ENCODE peak calls at places on chromosomes 5 and 9, in six cellular contexts. One of them, this sample, is unnamed.

GRCh38 chr5:179273074-179273435 is 72.2 kb downstream of the ADAMTS2 start:
- DNase-seq in skeletal muscle cell: no peak
- DNase-seq in A172: no peak
- DNase-seq in GM19239: no peak
- DNase-seq in NCI-H1930: no peak
- DNase-seq in hypothalamus: no peak
- DNase-seq in this sample: no peak

GRCh38 chr9:115349542-115349941 is 231.6 kb upstream of the TNC start:
- DNase-seq in GM19239: no peak
- DNase-seq in NCI-H1930: no peak
- DNase-seq in A172: no peak
- DNase-seq in hypothalamus: no peak
- DNase-seq in skeletal muscle cell: no peak
- DNase-seq in this sample: no peak

GRCh38 chr5:39977231-39977630 is 552.5 kb upstream of the DAB2 start:
- DNase-seq in NCI-H1930: no peak
- DNase-seq in skeletal muscle cell: no peak
- DNase-seq in hypothalamus: no peak
- DNase-seq in GM19239: no peak
- DNase-seq in A172: peak; percentile 17
- DNase-seq in this sample: no peak

GRCh38 chr9:132879443-132880310 is 979 bp downstream of the SPACA9 start:
- DNase-seq in hypothalamus: no peak
- DNase-seq in GM19239: no peak
- DNase-seq in NCI-H1930: no peak
- DNase-seq in A172: no peak
- DNase-seq in skeletal muscle cell: no peak
- DNase-seq in this sample: no peak

GRCh38 chr9:113953541-113953940 is 77.4 kb downstream of the ZNF618 start:
- DNase-seq in GM19239: no peak
- DNase-seq in NCI-H1930: no peak
- DNase-seq in skeletal muscle cell: peak; percentile 31
- DNase-seq in A172: no peak
- DNase-seq in hypothalamus: no peak
- DNase-seq in this sample: no peak

GRCh38 chr5:133399247-133399891 is 213.0 kb downstream of the FSTL4 start:
- DNase-seq in A172: no peak
- DNase-seq in GM19239: no peak
- DNase-seq in hypothalamus: no peak
- DNase-seq in NCI-H1930: no peak
- DNase-seq in skeletal muscle cell: no peak
- DNase-seq in this sample: no peak

GRCh38 chr5:180380856-180381255 is 27.7 kb upstream of the GFPT2 start:
- DNase-seq in hypothalamus: no peak
- DNase-seq in NCI-H1930: no peak
- DNase-seq in A172: no peak
- DNase-seq in skeletal muscle cell: no peak
- DNase-seq in GM19239: no peak
- DNase-seq in this sample: no peak

GRCh38 chr5:181259974-181260719 is 796 bp downstream of the TRIM52 start:
- DNase-seq in A172: no peak
- DNase-seq in hypothalamus: no peak
- DNase-seq in skeletal muscle cell: no peak
- DNase-seq in GM19239: no peak
- DNase-seq in NCI-H1930: no peak
- DNase-seq in this sample: no peak

GRCh38 chr9:99368341-99369326 is 146.6 kb downstream of the SEC61B start:
- DNase-seq in hypothalamus: no peak
- DNase-seq in NCI-H1930: no peak
- DNase-seq in GM19239: peak; percentile 26
- DNase-seq in skeletal muscle cell: peak; percentile 55
- DNase-seq in A172: peak; percentile 23
- DNase-seq in this sample: no peak

GRCh38 chr5:134103397-134103796 is 11.1 kb upstream of the TCF7 start:
- DNase-seq in skeletal muscle cell: no peak
- DNase-seq in NCI-H1930: no peak
- DNase-seq in GM19239: no peak
- DNase-seq in hypothalamus: no peak
- DNase-seq in A172: no peak
- DNase-seq in this sample: no peak

GRCh38 chr9:135605238-135605781 is 34.0 kb downstream of the GLT6D1 start:
- DNase-seq in skeletal muscle cell: no peak
- DNase-seq in GM19239: no peak
- DNase-seq in hypothalamus: no peak
- DNase-seq in A172: no peak
- DNase-seq in NCI-H1930: no peak
- DNase-seq in this sample: no peak

GRCh38 chr5:149775785-149776184 is 45.7 kb downstream of the PPARGC1B start:
- DNase-seq in skeletal muscle cell: no peak
- DNase-seq in A172: no peak
- DNase-seq in GM19239: no peak
- DNase-seq in NCI-H1930: no peak
- DNase-seq in hypothalamus: no peak
- DNase-seq in this sample: no peak

GRCh38 chr9:80410106-80410505 is 838.3 kb downstream of the TLE4 start:
- DNase-seq in hypothalamus: no peak
- DNase-seq in A172: no peak
- DNase-seq in NCI-H1930: no peak
- DNase-seq in GM19239: no peak
- DNase-seq in skeletal muscle cell: peak; percentile 91
- DNase-seq in this sample: no peak

GRCh38 chr9:83281306-83282255 is 218.6 kb upstream of the RASEF start:
- DNase-seq in A172: peak; percentile 82
- DNase-seq in skeletal muscle cell: peak; percentile 45
- DNase-seq in hypothalamus: peak; percentile 10
- DNase-seq in NCI-H1930: no peak
- DNase-seq in GM19239: no peak
- DNase-seq in this sample: no peak

GRCh38 chr9:76441551-76442322 is 17.2 kb upstream of the GCNT1 start:
- DNase-seq in GM19239: no peak
- DNase-seq in hypothalamus: no peak
- DNase-seq in A172: peak; percentile 22
- DNase-seq in skeletal muscle cell: peak; percentile 48
- DNase-seq in NCI-H1930: no peak
- DNase-seq in this sample: no peak

GRCh38 chr9:35487066-35487465 is 2.8 kb upstream of the RUSC2 start:
- DNase-seq in GM19239: no peak
- DNase-seq in skeletal muscle cell: no peak
- DNase-seq in hypothalamus: no peak
- DNase-seq in A172: no peak
- DNase-seq in NCI-H1930: no peak
- DNase-seq in this sample: no peak

GRCh38 chr9:84669293-84670105 is at the start of gene NTRK2:
- DNase-seq in NCI-H1930: peak; percentile 23
- DNase-seq in GM19239: peak; percentile 16
- DNase-seq in hypothalamus: no peak
- DNase-seq in skeletal muscle cell: no peak
- DNase-seq in A172: no peak
- DNase-seq in this sample: no peak

GRCh38 chr5:143306040-143306439 is 97.4 kb downstream of the NR3C1 start:
- DNase-seq in NCI-H1930: no peak
- DNase-seq in hypothalamus: no peak
- DNase-seq in skeletal muscle cell: no peak
- DNase-seq in A172: no peak
- DNase-seq in GM19239: no peak
- DNase-seq in this sample: no peak

GRCh38 chr9:100317706-100318105 is 35.0 kb downstream of the TEX10 start:
- DNase-seq in hypothalamus: no peak
- DNase-seq in GM19239: no peak
- DNase-seq in NCI-H1930: no peak
- DNase-seq in skeletal muscle cell: no peak
- DNase-seq in A172: peak; percentile 34
- DNase-seq in this sample: no peak

GRCh38 chr9:18979367-18979766 is 53.6 kb downstream of the SAXO1 start:
- DNase-seq in A172: peak; percentile 23
- DNase-seq in GM19239: no peak
- DNase-seq in skeletal muscle cell: no peak
- DNase-seq in hypothalamus: no peak
- DNase-seq in NCI-H1930: no peak
- DNase-seq in this sample: no peak

GRCh38 chr5:113900831-113901230 is 387.3 kb downstream of the YTHDC2 start:
- DNase-seq in skeletal muscle cell: no peak
- DNase-seq in A172: no peak
- DNase-seq in NCI-H1930: no peak
- DNase-seq in GM19239: no peak
- DNase-seq in hypothalamus: no peak
- DNase-seq in this sample: no peak